ENCODE peak calls at places on chromosomes 16 and 17, in four cellular contexts. V is body of pancreas, O is nephron progenitor cell, D is thoracic aorta. Q is an unnamed sample.

GRCh38 chr16:30997887-30998711 is 12.3 kb downstream of the STX1B start:
- DNase-seq in V (no peak), O (no peak), D (no peak), Q (peak; percentile 87)

GRCh38 chr17:81865358-81865732 is 5.0 kb upstream of the P4HB start:
- DNase-seq in V (no peak), O (no peak), D (no peak), Q (no peak)

GRCh38 chr17:38768417-38768816 is 15.9 kb downstream of the PSMB3 start:
- DNase-seq in V (no peak), O (no peak), D (no peak), Q (no peak)

GRCh38 chr17:21453144-21453982 is 77.2 kb downstream of the KCNJ12 start:
- DNase-seq in V (no peak), O (no peak), D (no peak), Q (no peak)

GRCh38 chr17:79835470-79835899 is 3.8 kb downstream of the CBX4 start:
- DNase-seq in V (peak; percentile 27), O (peak; percentile 26), D (no peak), Q (no peak)

GRCh38 chr16:71626858-71627213 is 852 bp downstream of the MARVELD3 start:
- DNase-seq in V (peak; percentile 75), O (no peak), D (no peak), Q (no peak)

GRCh38 chr17:82407255-82407654 is 10.9 kb upstream of the HEXD start:
- DNase-seq in V (no peak), O (no peak), D (no peak), Q (no peak)

GRCh38 chr16:15427648-15428239 is 6.6 kb upstream of the BMERB1 start:
- DNase-seq in V (peak; percentile 83), O (no peak), D (peak; percentile 24), Q (peak; percentile 71)

GRCh38 chr17:28925912-28926365 is 23.1 kb upstream of the DHRS13 start:
- DNase-seq in V (no peak), O (no peak), D (no peak), Q (peak; percentile 82)

GRCh38 chr17:1447061-1447460 is 9.0 kb downstream of the CRK start:
- DNase-seq in V (no peak), O (no peak), D (no peak), Q (no peak)

GRCh38 chr16:29675811-29676643 is 3.0 kb upstream of the QPRT start:
- DNase-seq in V (no peak), O (no peak), D (no peak), Q (no peak)

GRCh38 chr17:78351449-78352006 is 8.3 kb downstream of the SOCS3 start:
- DNase-seq in V (peak; percentile 77), O (peak; percentile 41), D (peak; percentile 67), Q (peak; percentile 85)

GRCh38 chr16:56950881-56951771 is 10.6 kb upstream of the CETP start:
- DNase-seq in V (peak; percentile 76), O (peak; percentile 61), D (no peak), Q (peak; percentile 51)

GRCh38 chr17:66268247-66268927 is 34.0 kb upstream of the PRKCA start:
- DNase-seq in V (no peak), O (no peak), D (no peak), Q (peak; percentile 71)

GRCh38 chr16:15682105-15682570 is 32.1 kb downstream of the NDE1 start:
- DNase-seq in V (peak; percentile 55), O (no peak), D (no peak), Q (peak; percentile 83)

GRCh38 chr17:16258916-16259315 is 41.9 kb downstream of the PIGL start:
- DNase-seq in V (no peak), O (no peak), D (no peak), Q (no peak)

GRCh38 chr16:58462997-58463891 is 36.7 kb upstream of the NDRG4 start:
- DNase-seq in V (no peak), O (peak; percentile 67), D (no peak), Q (no peak)

GRCh38 chr16:23609929-23610328 is 13.8 kb upstream of the NDUFAB1 start:
- DNase-seq in V (no peak), O (no peak), D (no peak), Q (no peak)

GRCh38 chr16:75068632-75069031 is 47.9 kb downstream of the LDHD start:
- DNase-seq in V (no peak), O (no peak), D (no peak), Q (no peak)

GRCh38 chr17:70563301-70563820 is 394.0 kb downstream of the KCNJ2 start:
- DNase-seq in V (no peak), O (no peak), D (no peak), Q (no peak)

GRCh38 chr17:67156269-67157199 is 88.5 kb downstream of the HELZ start:
- DNase-seq in V (no peak), O (no peak), D (no peak), Q (no peak)

GRCh38 chr16:1279081-1279944 is 23.4 kb downstream of the TPSD1 start:
- DNase-seq in V (no peak), O (no peak), D (no peak), Q (no peak)

GRCh38 chr17:45372325-45372869 is 55.6 kb upstream of the MAP3K14 start:
- DNase-seq in V (no peak), O (no peak), D (no peak), Q (no peak)

GRCh38 chr16:31488630-31489564 is 6.0 kb downstream of the SLC5A2 start:
- DNase-seq in V (no peak), O (no peak), D (no peak), Q (no peak)

DNA sequence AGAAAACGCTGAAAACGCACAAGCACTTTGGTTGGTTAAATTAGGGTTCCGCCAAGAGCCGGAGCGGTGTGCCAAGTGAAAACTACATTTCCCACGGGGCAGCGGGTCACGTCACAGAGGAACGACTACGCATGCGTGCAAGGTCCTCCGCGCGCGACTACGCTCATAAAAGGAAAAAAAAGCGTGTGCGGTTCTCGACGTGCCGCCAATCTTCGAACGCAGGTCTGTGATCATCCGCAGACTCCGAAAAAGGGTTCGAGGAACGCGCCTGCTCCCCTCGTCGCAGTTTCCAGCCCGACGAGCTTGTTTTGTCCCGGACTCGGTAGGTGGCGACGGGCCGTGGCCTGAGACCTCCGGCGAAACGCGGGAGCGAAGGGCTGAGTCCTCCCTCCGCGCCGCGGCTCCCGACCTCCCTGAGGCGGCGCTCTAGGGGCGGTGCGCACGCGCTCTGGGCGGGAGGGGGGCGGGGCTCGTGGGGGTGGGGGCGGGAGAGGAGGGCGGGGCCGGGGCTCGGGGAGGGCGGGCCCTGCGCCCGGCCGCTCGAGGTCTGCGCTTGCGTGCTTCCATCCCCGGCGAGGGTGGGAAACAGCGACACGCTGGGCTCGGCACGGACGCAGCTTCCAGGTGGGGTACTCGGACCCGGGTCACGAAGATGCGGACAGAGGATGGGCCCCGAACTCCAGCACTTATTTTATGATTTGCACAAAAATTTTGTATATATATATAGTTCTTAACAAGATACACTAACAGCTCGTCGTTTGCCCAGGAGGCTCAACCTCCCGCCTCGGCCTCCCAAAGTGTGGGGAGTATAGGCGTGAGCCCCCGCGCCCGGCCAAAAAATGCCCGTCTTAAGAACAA is at the start of gene SGF29:
- DNase-seq in V (peak; percentile 96), O (peak; percentile 86), D (peak; percentile 73), Q (peak; percentile 83)
- TF ChIP-seq CTCF in V (no peak), O (no peak), D (peak; percentile 14), Q (peak; percentile 58)

GRCh38 chr17:7897090-7897489 is 8.5 kb downstream of the CHD3 start:
- DNase-seq in V (no peak), O (no peak), D (no peak), Q (no peak)

GRCh38 chr17:7894866-7895265 is 6.3 kb downstream of the CHD3 start:
- DNase-seq in V (no peak), O (no peak), D (no peak), Q (no peak)

GRCh38 chr17:7894226-7894625 is 5.6 kb downstream of the CHD3 start:
- DNase-seq in V (no peak), O (no peak), D (no peak), Q (no peak)

GRCh38 chr17:7893226-7893880 is 4.8 kb downstream of the CHD3 start:
- DNase-seq in V (no peak), O (no peak), D (no peak), Q (no peak)

GRCh38 chr17:7897773-7898172 is 9.2 kb downstream of the CHD3 start:
- DNase-seq in V (no peak), O (no peak), D (no peak), Q (peak; percentile 54)
- TF ChIP-seq CTCF in V (peak; percentile 42), O (no peak), D (no peak), Q (peak; percentile 71)

DNA sequence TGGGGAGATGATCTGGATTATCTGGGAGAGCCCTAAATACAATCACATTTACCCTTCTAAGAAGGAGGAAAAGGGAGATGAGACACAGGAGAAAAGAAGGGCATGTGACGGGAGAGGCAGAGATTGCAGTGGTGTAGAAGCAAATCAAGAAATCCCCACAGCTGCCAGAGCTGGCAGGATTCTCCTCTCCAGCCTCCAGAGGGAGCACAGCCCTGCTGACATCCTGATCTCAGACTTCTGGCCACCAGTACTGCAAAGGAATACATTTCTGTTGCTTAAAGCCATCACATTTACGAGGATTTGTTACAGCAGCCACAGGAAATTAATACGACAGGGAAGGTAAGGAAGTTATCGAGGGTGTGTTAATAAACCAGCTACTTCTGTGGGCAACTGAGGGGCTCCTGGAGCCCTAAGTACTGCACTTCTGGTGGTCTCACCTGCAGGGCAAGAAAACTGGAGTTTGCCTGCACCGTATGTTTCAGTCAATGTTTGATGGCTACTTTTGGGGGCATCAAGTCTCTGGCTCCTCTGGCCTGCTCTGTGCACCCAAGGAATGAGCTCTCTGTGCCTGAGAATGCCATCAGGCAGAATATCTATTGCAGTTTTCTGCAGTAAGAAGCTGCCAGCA is 22.9 kb upstream of the CDH13 start:
- DNase-seq in V (peak; percentile 38), O (peak; percentile 48), D (no peak), Q (peak; percentile 68)
- TF ChIP-seq CTCF in V (peak; percentile 40), O (peak; percentile 53), D (peak; percentile 76), Q (peak; percentile 79)

DNA sequence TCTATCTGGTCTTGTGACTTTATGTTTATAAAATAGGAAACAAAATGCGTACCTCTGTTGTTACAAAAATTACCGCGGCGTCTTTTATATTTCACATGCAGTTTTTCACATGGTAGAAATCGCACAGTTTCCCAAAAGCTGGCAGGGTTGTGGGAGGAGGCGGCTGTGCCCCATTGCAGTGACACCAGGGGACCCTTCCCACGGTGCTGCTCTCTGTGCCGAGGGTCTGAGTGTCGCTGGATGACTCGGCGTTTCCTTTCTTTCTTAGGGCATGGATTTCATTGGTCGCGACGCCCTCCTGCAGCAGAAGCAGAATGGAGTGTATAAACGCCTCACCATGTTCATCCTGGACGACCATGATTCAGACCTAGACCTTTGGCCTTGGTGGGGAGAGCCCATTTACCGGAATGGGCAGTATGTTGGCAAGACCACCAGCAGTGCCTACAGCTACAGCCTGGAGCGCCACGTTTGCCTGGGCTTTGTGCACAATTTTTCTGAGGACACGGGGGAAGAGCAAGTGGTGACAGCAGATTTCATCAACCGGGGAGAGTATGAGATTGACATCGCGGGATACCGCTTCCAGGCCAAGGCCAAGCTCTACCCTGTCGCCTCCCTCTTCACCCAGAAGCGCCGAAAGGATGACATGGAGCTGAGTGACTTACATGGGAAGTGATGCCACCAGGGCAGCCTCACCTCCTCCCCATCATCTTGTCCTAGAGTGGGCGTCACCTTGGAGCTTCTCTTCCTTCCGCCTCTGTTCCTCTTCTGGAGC is 17.2 kb upstream of the CLEC18C start:
- DNase-seq in V (no peak), O (no peak), D (no peak), Q (no peak)
- TF ChIP-seq CTCF in V (no peak), O (no peak), D (no peak), Q (no peak)

GRCh38 chr16:89015271-89015859 is 38.4 kb upstream of the CBFA2T3 start:
- DNase-seq in V (no peak), O (no peak), D (no peak), Q (no peak)
- TF ChIP-seq CTCF in V (no peak), O (no peak), D (no peak), Q (no peak)